ENCODE peak calls at places on chromosomes 3 and 15, in ten cellular contexts. L, Y, G, R, P, J, C, W, V and Q are unnamed samples.

GRCh38 chr3:39260318-39260717 is 19.5 kb downstream of the CX3CR1 start:
- DNase-seq in C (no peak), L (no peak), V (no peak), R (no peak), G (no peak), P (no peak), Y (no peak), J (no peak), W (no peak), Q (no peak)

GRCh38 chr15:99348412-99348811 is 97.1 kb downstream of the LRRC28 start:
- DNase-seq in W (no peak), J (no peak), Y (no peak), V (no peak), R (no peak), G (no peak), C (no peak), P (no peak), L (no peak), Q (no peak)

GRCh38 chr15:47998523-47999113 is 122.2 kb upstream of the SLC24A5 start:
- DNase-seq in R (no peak), P (no peak), J (no peak), W (no peak), V (no peak), Y (no peak), G (no peak), L (no peak), C (no peak), Q (no peak)

GRCh38 chr15:47900731-47901130 is 183.4 kb downstream of the SEMA6D start:
- DNase-seq in R (no peak), L (no peak), G (no peak), C (no peak), P (no peak), J (no peak), Y (no peak), V (no peak), W (no peak), Q (no peak)

GRCh38 chr15:39774688-39775267 is 7.9 kb downstream of the FSIP1 start:
- DNase-seq in C (no peak), Y (no peak), R (no peak), G (no peak), P (no peak), V (no peak), J (no peak), L (no peak), W (no peak), Q (no peak)

GRCh38 chr15:73802336-73803105 is 49.4 kb upstream of the INSYN1 start:
- DNase-seq in W (no peak), Y (no peak), R (no peak), J (no peak), L (no peak), G (no peak), V (no peak), C (peak; percentile 8), P (no peak), Q (no peak)

GRCh38 chr3:14773691-14774128 is 45.1 kb upstream of the FGD5 start:
- DNase-seq in R (no peak), P (no peak), V (no peak), W (no peak), C (no peak), L (no peak), G (no peak), Y (no peak), J (no peak), Q (no peak)

GRCh38 chr3:14323401-14324223 is 78.8 kb upstream of the SLC6A6 start:
- DNase-seq in L (no peak), P (no peak), C (no peak), W (no peak), V (no peak), Y (peak; percentile 8), J (no peak), R (no peak), G (peak; percentile 31), Q (no peak)

GRCh38 chr3:119700920-119701734 is 1.7 kb upstream of the CFAP91 start:
- DNase-seq in L (no peak), C (no peak), P (no peak), J (no peak), G (no peak), W (no peak), Y (no peak), V (no peak), R (no peak), Q (no peak)

DNA sequence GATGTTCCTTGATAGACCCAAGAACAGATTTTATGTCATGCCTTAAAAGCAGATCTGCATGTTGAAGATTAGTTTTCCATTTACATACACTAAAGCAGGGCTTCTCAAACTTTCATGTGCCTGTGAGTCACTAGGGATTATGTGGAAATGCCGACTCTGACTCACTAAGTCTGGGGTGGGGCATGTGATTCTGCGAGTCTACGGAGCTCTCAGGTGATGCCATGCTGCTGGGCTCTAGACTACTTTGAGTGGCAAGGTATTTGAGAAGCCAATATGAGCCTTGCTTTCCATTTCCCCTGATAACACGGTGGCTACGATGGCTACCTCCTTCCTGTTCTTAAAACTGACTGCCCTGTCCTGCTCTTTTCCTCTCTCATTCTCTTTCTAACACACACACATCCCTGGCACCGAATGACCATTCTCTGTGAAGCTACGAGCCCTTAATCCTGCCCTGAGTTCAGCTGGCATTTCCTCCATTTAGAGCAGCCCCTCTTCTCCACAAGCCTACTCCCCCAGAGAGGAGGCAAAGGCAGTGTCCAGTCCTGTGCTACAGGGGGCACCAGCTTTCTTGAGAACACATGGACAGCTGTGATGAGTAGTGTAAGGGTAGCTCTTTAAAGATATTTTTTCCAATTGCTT is 39.7 kb upstream of the PYGO1 start:
- DNase-seq in V (peak; percentile 18), L (peak; percentile 96), R (no peak), Y (peak; percentile 76), P (peak; percentile 80), W (peak; percentile 92), J (peak; percentile 92), C (peak; percentile 93), G (peak; percentile 77), Q (peak; percentile 61)
- TF ChIP-seq CTCF in V (no peak), L (no peak), R (peak; percentile 9), Y (peak; percentile 19), P (no peak), W (no peak), J (no peak), C (peak; percentile 12), G (no peak), Q (peak; percentile 29)

GRCh38 chr15:59993041-59993750 is 10.9 kb upstream of the FOXB1 start:
- DNase-seq in W (no peak), G (no peak), L (no peak), Y (no peak), J (no peak), P (no peak), R (no peak), V (no peak), C (no peak), Q (no peak)
- TF ChIP-seq EZH2 in W (no peak), G (no peak), L (no peak), Y (no peak), J (no peak), P (no peak), R (no peak), V (no peak), C (peak; percentile 30), Q (no peak)

DNA sequence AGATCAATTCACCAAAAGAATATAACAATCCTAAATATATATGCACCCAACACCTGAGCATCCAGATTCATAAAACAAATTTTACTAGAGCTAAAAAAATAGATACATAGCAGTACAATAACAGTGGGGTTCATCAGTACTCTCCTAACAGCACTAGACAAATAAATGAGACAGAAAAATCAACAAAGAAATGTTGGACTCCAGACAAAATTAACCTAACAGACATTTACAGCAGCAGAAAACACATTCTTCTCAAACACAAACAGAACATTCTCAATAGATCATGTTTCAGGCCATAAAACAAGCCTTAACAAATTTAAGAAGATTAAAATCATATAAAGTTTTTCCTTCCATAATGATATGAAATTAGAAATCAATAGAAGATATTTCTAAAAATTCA is 124.8 kb upstream of the NECTIN3 start:
- DNase-seq in L (no peak), G (no peak), J (no peak), W (no peak), P (no peak), Y (no peak), C (no peak), R (no peak), V (peak; percentile 69), Q (no peak)
- H3K9me3 ChIP-seq in L (peaks cover 6% of the 10 kb centered on the region), G (peaks cover 6% of the 10 kb centered on the region), J (peaks cover 14% of the 10 kb centered on the region), W (peaks cover 9% of the 10 kb centered on the region), P (no peaks in the 10 kb centered on the region), Y (no peaks in the 10 kb centered on the region), C (no peaks in the 10 kb centered on the region), R (no peaks in the 10 kb centered on the region), V (peaks cover 55% of the 10 kb centered on the region), Q (peaks cover 16% of the 10 kb centered on the region)

GRCh38 chr3:11755276-11755675 is 91.4 kb downstream of the TAMM41 start:
- DNase-seq in L (no peak), P (no peak), C (no peak), R (peak; percentile 48), J (no peak), G (no peak), V (no peak), W (no peak), Y (no peak), Q (no peak)

DNA sequence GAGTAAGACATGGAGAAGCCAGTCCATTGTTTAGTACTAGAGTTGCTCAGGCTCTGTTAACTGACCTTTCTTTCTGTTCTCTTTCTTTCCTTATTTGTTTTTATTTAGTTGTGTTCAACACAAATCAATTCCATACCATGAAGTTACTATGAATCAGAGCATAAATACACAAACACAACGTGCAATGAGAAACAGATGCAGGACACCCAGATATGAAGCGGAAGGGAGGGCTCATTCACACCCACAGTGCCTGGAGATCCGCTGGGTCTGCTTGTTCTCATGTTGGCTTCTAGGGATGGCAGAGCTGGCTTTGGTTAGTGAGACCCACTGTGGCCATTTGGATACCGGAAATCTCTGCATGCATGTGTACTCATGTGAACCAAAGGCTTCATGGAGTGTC is 97.2 kb downstream of the TAMM41 start:
- DNase-seq in R (no peak), C (no peak), Y (no peak), G (no peak), P (no peak), V (no peak), L (no peak), J (no peak), W (no peak), Q (no peak)
- TF ChIP-seq CTCF in R (no peak), C (no peak), Y (no peak), G (no peak), P (no peak), V (no peak), L (no peak), J (no peak), W (no peak), Q (no peak)

DNA sequence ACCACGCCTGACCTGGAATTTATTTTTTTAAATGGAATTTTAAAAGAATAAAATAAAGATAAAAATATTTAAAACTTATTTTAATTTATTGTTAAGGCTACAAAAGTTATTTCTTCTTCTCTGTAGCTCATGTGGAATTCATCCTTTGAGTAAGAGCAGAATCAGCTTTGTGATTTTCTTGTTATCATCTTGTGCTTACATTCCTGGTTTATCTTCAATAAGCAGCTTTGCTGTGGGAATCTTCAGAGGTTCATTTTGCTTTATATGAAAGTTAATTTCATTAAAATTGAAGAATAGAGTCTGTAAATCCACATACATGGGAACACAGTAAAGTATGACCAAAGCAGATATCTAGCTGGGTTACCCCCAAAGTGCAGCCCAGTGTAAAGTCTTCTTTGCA is 35.4 kb upstream of the ARL8B start:
- DNase-seq in Y (no peak), L (no peak), R (no peak), J (no peak), C (no peak), P (no peak), V (no peak), W (no peak), G (no peak), Q (no peak)
- TF ChIP-seq EZH2 in Y (no peak), L (no peak), R (no peak), J (no peak), C (no peak), P (no peak), V (no peak), W (no peak), G (no peak), Q (no peak)